ENCODE peak calls at places on chromosomes 6 and 20, in ten cellular contexts. One of them, this sample, is unnamed.

GRCh38 chr20:33024263-33024601 is 7.2 kb upstream of the BPIFB6 start:
- DNase-seq in transverse colon: no peak
- DNase-seq in GM06990: no peak
- DNase-seq in heart right ventricle: no peak
- DNase-seq in activated CD8-positive, alpha-beta T cell treated with anti-CD3 and anti-CD28 coated beads for 36 hours: no peak
- DNase-seq in GM12865: no peak
- DNase-seq in choroid plexus epithelial cell: no peak
- DNase-seq in LNCaP clone FGC: no peak
- DNase-seq in CD8-positive, alpha-beta T cell: no peak
- DNase-seq in gastrocnemius medialis: no peak
- DNase-seq in this sample: no peak

GRCh38 chr20:61925555-61926252 is 140.0 kb downstream of the TAF4 start:
- DNase-seq in transverse colon: no peak
- DNase-seq in GM06990: no peak
- DNase-seq in heart right ventricle: peak
- DNase-seq in activated CD8-positive, alpha-beta T cell treated with anti-CD3 and anti-CD28 coated beads for 36 hours: no peak
- DNase-seq in GM12865: no peak
- DNase-seq in choroid plexus epithelial cell: peak
- DNase-seq in LNCaP clone FGC: no peak
- DNase-seq in CD8-positive, alpha-beta T cell: no peak
- DNase-seq in gastrocnemius medialis: no peak
- DNase-seq in this sample: no peak

GRCh38 chr6:142476446-142476845 is 174.6 kb downstream of the ADGRG6 start:
- DNase-seq in transverse colon: no peak
- DNase-seq in GM06990: no peak
- DNase-seq in heart right ventricle: no peak
- DNase-seq in activated CD8-positive, alpha-beta T cell treated with anti-CD3 and anti-CD28 coated beads for 36 hours: no peak
- DNase-seq in GM12865: no peak
- DNase-seq in choroid plexus epithelial cell: no peak
- DNase-seq in LNCaP clone FGC: no peak
- DNase-seq in CD8-positive, alpha-beta T cell: no peak
- DNase-seq in gastrocnemius medialis: no peak
- DNase-seq in this sample: no peak

GRCh38 chr6:40986364-40986763 is 52.7 kb downstream of the UNC5CL start:
- DNase-seq in transverse colon: no peak
- DNase-seq in GM06990: no peak
- DNase-seq in heart right ventricle: no peak
- DNase-seq in activated CD8-positive, alpha-beta T cell treated with anti-CD3 and anti-CD28 coated beads for 36 hours: no peak
- DNase-seq in GM12865: no peak
- DNase-seq in choroid plexus epithelial cell: no peak
- DNase-seq in LNCaP clone FGC: no peak
- DNase-seq in CD8-positive, alpha-beta T cell: no peak
- DNase-seq in gastrocnemius medialis: no peak
- DNase-seq in this sample: no peak

GRCh38 chr6:161639772-161640171 is 365.9 kb upstream of the AGPAT4 start:
- DNase-seq in transverse colon: no peak
- DNase-seq in GM06990: no peak
- DNase-seq in heart right ventricle: no peak
- DNase-seq in activated CD8-positive, alpha-beta T cell treated with anti-CD3 and anti-CD28 coated beads for 36 hours: no peak
- DNase-seq in GM12865: no peak
- DNase-seq in choroid plexus epithelial cell: no peak
- DNase-seq in LNCaP clone FGC: no peak
- DNase-seq in CD8-positive, alpha-beta T cell: no peak
- DNase-seq in gastrocnemius medialis: no peak
- DNase-seq in this sample: no peak

GRCh38 chr6:11328613-11329247 is 96.3 kb upstream of the NEDD9 start:
- DNase-seq in transverse colon: no peak
- DNase-seq in GM06990: no peak
- DNase-seq in heart right ventricle: no peak
- DNase-seq in activated CD8-positive, alpha-beta T cell treated with anti-CD3 and anti-CD28 coated beads for 36 hours: no peak
- DNase-seq in GM12865: no peak
- DNase-seq in choroid plexus epithelial cell: peak
- DNase-seq in LNCaP clone FGC: no peak
- DNase-seq in CD8-positive, alpha-beta T cell: no peak
- DNase-seq in gastrocnemius medialis: no peak
- DNase-seq in this sample: no peak

GRCh38 chr6:33154349-33154748 is 37.9 kb downstream of the COL11A2 start:
- DNase-seq in transverse colon: no peak
- DNase-seq in GM06990: no peak
- DNase-seq in heart right ventricle: no peak
- DNase-seq in activated CD8-positive, alpha-beta T cell treated with anti-CD3 and anti-CD28 coated beads for 36 hours: no peak
- DNase-seq in GM12865: no peak
- DNase-seq in choroid plexus epithelial cell: no peak
- DNase-seq in LNCaP clone FGC: no peak
- DNase-seq in CD8-positive, alpha-beta T cell: no peak
- DNase-seq in gastrocnemius medialis: no peak
- DNase-seq in this sample: no peak

GRCh38 chr20:32742322-32743236 is 688 bp downstream of the COMMD7 start:
- DNase-seq in transverse colon: no peak
- DNase-seq in GM06990: peak
- DNase-seq in heart right ventricle: peak
- DNase-seq in activated CD8-positive, alpha-beta T cell treated with anti-CD3 and anti-CD28 coated beads for 36 hours: peak
- DNase-seq in GM12865: no peak
- DNase-seq in choroid plexus epithelial cell: no peak
- DNase-seq in LNCaP clone FGC: no peak
- DNase-seq in CD8-positive, alpha-beta T cell: no peak
- DNase-seq in gastrocnemius medialis: no peak
- DNase-seq in this sample: peak

GRCh38 chr6:12238191-12238590 is 52.0 kb upstream of the EDN1 start:
- DNase-seq in transverse colon: no peak
- DNase-seq in GM06990: no peak
- DNase-seq in heart right ventricle: no peak
- DNase-seq in activated CD8-positive, alpha-beta T cell treated with anti-CD3 and anti-CD28 coated beads for 36 hours: peak
- DNase-seq in GM12865: peak
- DNase-seq in choroid plexus epithelial cell: no peak
- DNase-seq in LNCaP clone FGC: no peak
- DNase-seq in CD8-positive, alpha-beta T cell: no peak
- DNase-seq in gastrocnemius medialis: no peak
- DNase-seq in this sample: no peak

GRCh38 chr6:168662301-168662936 is 221.4 kb downstream of the SMOC2 start:
- DNase-seq in transverse colon: no peak
- DNase-seq in GM06990: no peak
- DNase-seq in heart right ventricle: no peak
- DNase-seq in activated CD8-positive, alpha-beta T cell treated with anti-CD3 and anti-CD28 coated beads for 36 hours: no peak
- DNase-seq in GM12865: no peak
- DNase-seq in choroid plexus epithelial cell: no peak
- DNase-seq in LNCaP clone FGC: no peak
- DNase-seq in CD8-positive, alpha-beta T cell: no peak
- DNase-seq in gastrocnemius medialis: no peak
- DNase-seq in this sample: no peak

GRCh38 chr6:30542404-30542725 is 13.9 kb downstream of the GNL1 start:
- DNase-seq in transverse colon: no peak
- DNase-seq in GM06990: no peak
- DNase-seq in heart right ventricle: no peak
- DNase-seq in activated CD8-positive, alpha-beta T cell treated with anti-CD3 and anti-CD28 coated beads for 36 hours: peak
- DNase-seq in GM12865: peak
- DNase-seq in choroid plexus epithelial cell: no peak
- DNase-seq in LNCaP clone FGC: no peak
- DNase-seq in CD8-positive, alpha-beta T cell: peak
- DNase-seq in gastrocnemius medialis: no peak
- DNase-seq in this sample: no peak

GRCh38 chr20:15378151-15378550 is 1040.7 kb upstream of the FLRT3 start:
- DNase-seq in transverse colon: no peak
- DNase-seq in GM06990: no peak
- DNase-seq in heart right ventricle: no peak
- DNase-seq in activated CD8-positive, alpha-beta T cell treated with anti-CD3 and anti-CD28 coated beads for 36 hours: no peak
- DNase-seq in GM12865: no peak
- DNase-seq in choroid plexus epithelial cell: peak
- DNase-seq in LNCaP clone FGC: no peak
- DNase-seq in CD8-positive, alpha-beta T cell: no peak
- DNase-seq in gastrocnemius medialis: no peak
- DNase-seq in this sample: no peak
- TF ChIP-seq CTCF in transverse colon: no peak
- TF ChIP-seq CTCF in GM06990: no peak
- TF ChIP-seq CTCF in heart right ventricle: no peak
- TF ChIP-seq CTCF in activated CD8-positive, alpha-beta T cell treated with anti-CD3 and anti-CD28 coated beads for 36 hours: no peak
- TF ChIP-seq CTCF in GM12865: no peak
- TF ChIP-seq CTCF in choroid plexus epithelial cell: peak
- TF ChIP-seq CTCF in LNCaP clone FGC: peak
- TF ChIP-seq CTCF in CD8-positive, alpha-beta T cell: no peak
- TF ChIP-seq CTCF in gastrocnemius medialis: no peak
- TF ChIP-seq CTCF in this sample: no peak

DNA sequence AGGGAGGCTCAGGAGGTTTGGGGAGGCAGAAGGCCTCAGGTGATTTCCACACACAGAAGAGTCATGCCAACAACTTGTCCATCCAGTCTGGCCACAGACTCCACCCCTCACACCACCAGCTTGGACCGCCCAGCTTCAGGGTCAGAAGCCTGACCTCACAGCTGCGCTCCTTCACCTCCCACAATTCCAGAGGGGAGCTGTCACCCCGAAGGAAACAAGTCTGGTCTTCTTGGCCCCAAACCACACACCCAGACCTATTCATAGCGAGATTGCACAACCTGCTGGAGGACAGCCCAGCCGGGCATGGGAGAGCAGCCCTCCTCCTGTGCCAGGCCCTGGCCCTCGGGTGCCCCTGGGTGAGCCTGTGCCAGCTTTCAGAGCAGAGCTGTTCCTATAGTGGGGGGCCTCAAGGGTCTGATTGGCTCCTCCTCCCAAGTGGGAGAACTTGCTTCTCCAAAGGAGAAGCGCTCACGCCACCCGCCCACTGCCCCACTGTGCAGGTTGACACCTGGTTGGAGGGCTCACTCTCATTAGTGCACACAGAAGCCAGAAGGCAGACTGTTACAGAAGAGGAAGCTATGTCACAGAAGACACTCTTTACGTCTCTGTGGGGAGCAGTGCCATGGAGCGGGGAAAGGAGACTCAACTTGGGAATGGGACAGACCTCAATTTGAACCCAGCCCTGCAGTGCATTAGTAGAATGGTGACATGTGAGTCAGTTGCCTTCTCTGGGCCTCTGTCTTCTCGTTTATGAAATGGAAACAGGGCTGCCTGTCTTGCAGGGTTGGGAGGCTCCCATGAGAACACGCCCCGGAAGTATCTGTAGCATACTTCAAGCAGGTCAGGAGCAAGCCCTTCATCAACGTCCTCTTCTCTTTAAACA is 128.8 kb downstream of the FOXO3 start:
- DNase-seq in transverse colon: peak
- DNase-seq in GM06990: peak
- DNase-seq in heart right ventricle: peak
- DNase-seq in activated CD8-positive, alpha-beta T cell treated with anti-CD3 and anti-CD28 coated beads for 36 hours: no peak
- DNase-seq in GM12865: no peak
- DNase-seq in choroid plexus epithelial cell: peak
- DNase-seq in LNCaP clone FGC: no peak
- DNase-seq in CD8-positive, alpha-beta T cell: no peak
- DNase-seq in gastrocnemius medialis: peak
- DNase-seq in this sample: no peak
- TF ChIP-seq CTCF in transverse colon: no peak
- TF ChIP-seq CTCF in GM06990: no peak
- TF ChIP-seq CTCF in heart right ventricle: no peak
- TF ChIP-seq CTCF in activated CD8-positive, alpha-beta T cell treated with anti-CD3 and anti-CD28 coated beads for 36 hours: no peak
- TF ChIP-seq CTCF in GM12865: no peak
- TF ChIP-seq CTCF in choroid plexus epithelial cell: no peak
- TF ChIP-seq CTCF in LNCaP clone FGC: no peak
- TF ChIP-seq CTCF in CD8-positive, alpha-beta T cell: no peak
- TF ChIP-seq CTCF in gastrocnemius medialis: no peak
- TF ChIP-seq CTCF in this sample: no peak

DNA sequence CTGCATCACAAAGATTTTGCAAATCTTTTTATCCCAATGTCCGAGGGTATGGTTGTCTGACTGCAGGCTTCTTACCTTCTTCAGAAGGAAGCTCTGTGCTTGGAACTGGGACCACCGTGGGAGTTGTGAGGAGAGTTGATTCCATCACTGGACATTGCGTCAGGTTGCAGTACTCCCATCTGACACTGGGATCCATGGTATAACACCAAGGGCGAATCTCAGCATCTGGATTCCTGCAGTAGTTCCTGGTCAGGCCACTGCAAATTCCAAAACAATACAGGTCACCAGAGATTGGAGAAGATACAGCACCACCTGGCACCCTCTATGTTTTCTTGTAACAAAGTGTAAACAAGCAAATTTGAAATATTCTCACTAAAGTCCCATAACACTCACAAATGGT is 77.7 kb downstream of the LPA start:
- DNase-seq in transverse colon: no peak
- DNase-seq in GM06990: no peak
- DNase-seq in heart right ventricle: no peak
- DNase-seq in activated CD8-positive, alpha-beta T cell treated with anti-CD3 and anti-CD28 coated beads for 36 hours: no peak
- DNase-seq in GM12865: no peak
- DNase-seq in choroid plexus epithelial cell: no peak
- DNase-seq in LNCaP clone FGC: no peak
- DNase-seq in CD8-positive, alpha-beta T cell: no peak
- DNase-seq in gastrocnemius medialis: no peak
- DNase-seq in this sample: no peak
- TF ChIP-seq CTCF in transverse colon: no peak
- TF ChIP-seq CTCF in GM06990: no peak
- TF ChIP-seq CTCF in heart right ventricle: no peak
- TF ChIP-seq CTCF in activated CD8-positive, alpha-beta T cell treated with anti-CD3 and anti-CD28 coated beads for 36 hours: no peak
- TF ChIP-seq CTCF in GM12865: no peak
- TF ChIP-seq CTCF in choroid plexus epithelial cell: no peak
- TF ChIP-seq CTCF in LNCaP clone FGC: no peak
- TF ChIP-seq CTCF in CD8-positive, alpha-beta T cell: no peak
- TF ChIP-seq CTCF in gastrocnemius medialis: no peak
- TF ChIP-seq CTCF in this sample: no peak

GRCh38 chr20:24662286-24662685 is 192.9 kb downstream of the SYNDIG1 start:
- DNase-seq in transverse colon: no peak
- DNase-seq in GM06990: no peak
- DNase-seq in heart right ventricle: no peak
- DNase-seq in activated CD8-positive, alpha-beta T cell treated with anti-CD3 and anti-CD28 coated beads for 36 hours: no peak
- DNase-seq in GM12865: no peak
- DNase-seq in choroid plexus epithelial cell: no peak
- DNase-seq in LNCaP clone FGC: no peak
- DNase-seq in CD8-positive, alpha-beta T cell: no peak
- DNase-seq in gastrocnemius medialis: no peak
- DNase-seq in this sample: no peak

GRCh38 chr20:24662756-24663399 is 193.4 kb downstream of the SYNDIG1 start:
- DNase-seq in transverse colon: no peak
- DNase-seq in GM06990: no peak
- DNase-seq in heart right ventricle: no peak
- DNase-seq in activated CD8-positive, alpha-beta T cell treated with anti-CD3 and anti-CD28 coated beads for 36 hours: no peak
- DNase-seq in GM12865: no peak
- DNase-seq in choroid plexus epithelial cell: no peak
- DNase-seq in LNCaP clone FGC: no peak
- DNase-seq in CD8-positive, alpha-beta T cell: no peak
- DNase-seq in gastrocnemius medialis: no peak
- DNase-seq in this sample: no peak

GRCh38 chr20:24661255-24661654 is 191.8 kb downstream of the SYNDIG1 start:
- DNase-seq in transverse colon: no peak
- DNase-seq in GM06990: no peak
- DNase-seq in heart right ventricle: no peak
- DNase-seq in activated CD8-positive, alpha-beta T cell treated with anti-CD3 and anti-CD28 coated beads for 36 hours: no peak
- DNase-seq in GM12865: no peak
- DNase-seq in choroid plexus epithelial cell: no peak
- DNase-seq in LNCaP clone FGC: no peak
- DNase-seq in CD8-positive, alpha-beta T cell: no peak
- DNase-seq in gastrocnemius medialis: no peak
- DNase-seq in this sample: no peak

GRCh38 chr20:24658920-24659660 is 189.7 kb downstream of the SYNDIG1 start:
- DNase-seq in transverse colon: no peak
- DNase-seq in GM06990: no peak
- DNase-seq in heart right ventricle: peak
- DNase-seq in activated CD8-positive, alpha-beta T cell treated with anti-CD3 and anti-CD28 coated beads for 36 hours: no peak
- DNase-seq in GM12865: no peak
- DNase-seq in choroid plexus epithelial cell: no peak
- DNase-seq in LNCaP clone FGC: no peak
- DNase-seq in CD8-positive, alpha-beta T cell: no peak
- DNase-seq in gastrocnemius medialis: no peak
- DNase-seq in this sample: no peak

DNA sequence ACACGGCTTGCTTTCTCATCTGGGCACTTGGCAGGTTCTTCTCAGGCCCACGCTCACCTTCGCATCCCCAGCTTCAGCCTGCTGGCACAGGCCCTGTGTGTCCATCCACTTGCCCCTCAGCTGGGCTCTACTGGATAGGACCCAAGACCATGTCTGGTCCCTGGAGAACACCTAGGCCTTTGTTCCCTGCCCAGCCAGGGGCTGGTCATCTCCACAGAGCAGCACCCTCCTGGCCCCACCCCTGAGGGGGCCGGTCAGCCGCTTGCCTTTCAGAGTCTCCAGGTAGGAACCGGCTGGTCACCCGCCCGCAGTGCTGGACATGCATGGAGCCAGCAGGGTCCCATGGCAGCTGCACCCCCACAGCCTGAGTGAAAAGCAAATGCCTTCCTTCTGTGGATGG is 191.2 kb downstream of the SYNDIG1 start:
- DNase-seq in transverse colon: no peak
- DNase-seq in GM06990: no peak
- DNase-seq in heart right ventricle: no peak
- DNase-seq in activated CD8-positive, alpha-beta T cell treated with anti-CD3 and anti-CD28 coated beads for 36 hours: no peak
- DNase-seq in GM12865: no peak
- DNase-seq in choroid plexus epithelial cell: no peak
- DNase-seq in LNCaP clone FGC: no peak
- DNase-seq in CD8-positive, alpha-beta T cell: no peak
- DNase-seq in gastrocnemius medialis: no peak
- DNase-seq in this sample: no peak
- TF ChIP-seq CTCF in transverse colon: no peak
- TF ChIP-seq CTCF in GM06990: no peak
- TF ChIP-seq CTCF in heart right ventricle: no peak
- TF ChIP-seq CTCF in activated CD8-positive, alpha-beta T cell treated with anti-CD3 and anti-CD28 coated beads for 36 hours: no peak
- TF ChIP-seq CTCF in GM12865: no peak
- TF ChIP-seq CTCF in choroid plexus epithelial cell: no peak
- TF ChIP-seq CTCF in LNCaP clone FGC: no peak
- TF ChIP-seq CTCF in CD8-positive, alpha-beta T cell: no peak
- TF ChIP-seq CTCF in gastrocnemius medialis: no peak
- TF ChIP-seq CTCF in this sample: no peak

This sample was measured in GM20000.